ENCODE peak calls at places on chromosomes 1 and 21, in eight cellular contexts. V, H, F, C, P, Z, J and S are unnamed samples.

GRCh38 chr1:9653195-9653782 is 1.8 kb downstream of the PIK3CD start:
- DNase-seq in C (no peak), Z (no peak), J (no peak), P (no peak), H (no peak), V (no peak), F (no peak), S (no peak)

GRCh38 chr1:107648071-107648470 is 316.9 kb downstream of the VAV3 start:
- DNase-seq in J (no peak), Z (no peak), C (no peak), H (no peak), V (no peak), F (no peak), P (no peak), S (no peak)

GRCh38 chr1:246689409-246689997 is 34.7 kb upstream of the SCCPDH start:
- DNase-seq in F (peak), Z (peak), V (peak), C (peak), J (peak), H (peak), P (peak), S (peak)

GRCh38 chr1:81305997-81306452 is 494.7 kb upstream of the ADGRL2 start:
- DNase-seq in F (no peak), P (no peak), Z (peak), C (no peak), H (no peak), J (peak), V (peak), S (no peak)

GRCh38 chr1:241782396-241782795 is 65.6 kb upstream of the EXO1 start:
- DNase-seq in P (no peak), F (no peak), V (no peak), H (no peak), C (no peak), J (no peak), Z (no peak), S (no peak)

GRCh38 chr1:156862602-156863599 is 2.2 kb downstream of the NTRK1 start:
- DNase-seq in J (no peak), F (no peak), C (no peak), V (no peak), Z (peak), H (no peak), P (no peak), S (no peak)

GRCh38 chr1:83846138-83846537 is 152.8 kb downstream of the TTLL7 start:
- DNase-seq in J (no peak), H (no peak), P (no peak), F (no peak), Z (no peak), C (no peak), V (no peak), S (no peak)

GRCh38 chr1:172308577-172308976 is 111.9 kb upstream of the C1orf105 start:
- DNase-seq in J (no peak), V (no peak), P (no peak), H (no peak), Z (no peak), F (no peak), C (no peak), S (no peak)

GRCh38 chr1:240946926-240947325 is 335.0 kb upstream of the GREM2 start:
- DNase-seq in V (peak), F (no peak), Z (peak), C (no peak), P (no peak), J (peak), H (peak), S (no peak)

GRCh38 chr1:115288799-115289198 is 49.2 kb downstream of the NGF start:
- DNase-seq in V (no peak), C (no peak), F (no peak), H (no peak), J (no peak), P (no peak), Z (no peak), S (no peak)

GRCh38 chr1:46171351-46171750 is 3.5 kb upstream of the TSPAN1 start:
- DNase-seq in F (no peak), H (no peak), V (no peak), J (no peak), C (no peak), Z (no peak), P (no peak), S (no peak)

GRCh38 chr21:25881524-25882376 is 147.0 kb downstream of the GABPA start:
- DNase-seq in V (peak), F (peak), H (peak), C (no peak), P (no peak), J (peak), Z (peak), S (no peak)

GRCh38 chr21:23968722-23969647 is 1638.3 kb downstream of the MRPL39 start:
- DNase-seq in H (no peak), Z (peak), V (peak), P (no peak), C (peak), F (peak), J (peak), S (no peak)

GRCh38 chr1:201214461-201214860 is 23.8 kb downstream of the IGFN1 start:
- DNase-seq in V (no peak), H (no peak), Z (peak), J (no peak), P (no peak), F (no peak), C (no peak), S (no peak)

GRCh38 chr1:1236176-1236763 is 4.2 kb downstream of the B3GALT6 start:
- DNase-seq in P (no peak), H (no peak), V (no peak), Z (no peak), C (no peak), J (no peak), F (no peak), S (no peak)

GRCh38 chr1:211677659-211678058 is 2.2 kb upstream of the NEK2 start:
- DNase-seq in Z (no peak), F (no peak), P (no peak), J (no peak), V (no peak), C (no peak), H (no peak), S (no peak)

GRCh38 chr1:44985747-44986359 is 542 bp downstream of the EIF2B3 start:
- DNase-seq in F (no peak), J (no peak), Z (peak), V (no peak), C (no peak), H (no peak), P (no peak), S (no peak)

GRCh38 chr1:155681776-155682175 is 6.8 kb downstream of the YY1AP1 start:
- DNase-seq in Z (no peak), P (no peak), C (no peak), V (no peak), J (no peak), F (no peak), H (no peak), S (no peak)

GRCh38 chr1:43934279-43934985 is 831 bp downstream of the ARTN start:
- DNase-seq in C (no peak), H (peak), P (no peak), V (peak), Z (peak), F (peak), J (peak), S (no peak)

GRCh38 chr1:164689672-164690655 is 131.0 kb downstream of the PBX1 start:
- DNase-seq in Z (no peak), F (no peak), P (no peak), H (no peak), C (no peak), V (no peak), J (no peak), S (no peak)

GRCh38 chr1:41977329-41977728 is 58.6 kb upstream of the HIVEP3 start:
- DNase-seq in J (no peak), C (no peak), V (no peak), H (no peak), P (no peak), Z (no peak), F (no peak), S (no peak)

GRCh38 chr1:242731446-242731845 is 206.9 kb upstream of the PLD5 start:
- DNase-seq in Z (no peak), V (no peak), H (no peak), P (no peak), F (no peak), C (no peak), J (no peak), S (no peak)

GRCh38 chr1:64459743-64460142 is 10.2 kb upstream of the CACHD1 start:
- DNase-seq in Z (no peak), C (no peak), P (no peak), V (no peak), F (no peak), H (no peak), J (no peak), S (no peak)